ENCODE peak calls at places on chromosome 18, in four cellular contexts. L is prostate gland; C is fibroblast of lung; U is CD4-positive, alpha-beta T cell. Y is an unnamed sample.

GRCh38 chr18:8084160-8084559 is 517.0 kb downstream of the PTPRM start:
- DNase-seq in L (no peak), C (peak; percentile 65), U (no peak), Y (no peak)

GRCh38 chr18:69401475-69402218 is 959 bp downstream of the DOK6 start:
- DNase-seq in L (no peak), C (peak; percentile 41), U (no peak), Y (no peak)

GRCh38 chr18:11577271-11578112 is 31.9 kb upstream of the SLC35G4 start:
- DNase-seq in L (no peak), C (no peak), U (no peak), Y (no peak)

GRCh38 chr18:45526120-45526841 is 89.0 kb upstream of the SLC14A2 start:
- DNase-seq in L (no peak), C (peak; percentile 52), U (no peak), Y (no peak)

GRCh38 chr18:38077219-38077618 is 511.6 kb upstream of the CELF4 start:
- DNase-seq in L (no peak), C (no peak), U (no peak), Y (no peak)

GRCh38 chr18:47944972-47945843 is 14.7 kb upstream of the SMAD2 start:
- DNase-seq in L (no peak), C (peak; percentile 9), U (no peak), Y (no peak)

GRCh38 chr18:60421356-60422118 is 49.0 kb upstream of the MC4R start:
- DNase-seq in L (no peak), C (no peak), U (no peak), Y (no peak)

GRCh38 chr18:43819397-43819796 is 542.1 kb upstream of the SYT4 start:
- DNase-seq in L (no peak), C (no peak), U (no peak), Y (no peak)

GRCh38 chr18:56298935-56299334 is 339.5 kb downstream of the TXNL1 start:
- DNase-seq in L (no peak), C (peak; percentile 37), U (no peak), Y (no peak)

GRCh38 chr18:70559446-70559845 is 270.6 kb downstream of the SOCS6 start:
- DNase-seq in L (no peak), C (no peak), U (no peak), Y (no peak)

GRCh38 chr18:433960-434359 is 66.5 kb downstream of the COLEC12 start:
- DNase-seq in L (no peak), C (peak; percentile 25), U (no peak), Y (no peak)

GRCh38 chr18:74147491-74147778 is 199 bp downstream of the FBXO15 start:
- DNase-seq in L (no peak), C (no peak), U (no peak), Y (no peak)

GRCh38 chr18:59612461-59612860 is 84.8 kb downstream of the CCBE1 start:
- DNase-seq in L (no peak), C (peak; percentile 91), U (no peak), Y (no peak)

GRCh38 chr18:58536534-58537271 is 92.2 kb downstream of the ALPK2 start:
- DNase-seq in L (no peak), C (no peak), U (no peak), Y (no peak)

GRCh38 chr18:26135563-26135962 is 1.9 kb downstream of the PSMA8 start:
- DNase-seq in L (no peak), C (no peak), U (no peak), Y (no peak)

GRCh38 chr18:67783215-67783946 is 266.9 kb upstream of the DSEL start:
- DNase-seq in L (no peak), C (peak; percentile 89), U (no peak), Y (no peak)

GRCh38 chr18:35289293-35290069 is 548 bp downstream of the ZSCAN30 start:
- DNase-seq in L (peak; percentile 33), C (peak; percentile 18), U (peak; percentile 12), Y (no peak)

GRCh38 chr18:56402872-56403516 is 235.4 kb downstream of the TXNL1 start:
- DNase-seq in L (no peak), C (peak; percentile 86), U (no peak), Y (no peak)

GRCh38 chr18:48545690-48546365 is 7.0 kb downstream of the CTIF start:
- DNase-seq in L (peak; percentile 50), C (peak; percentile 73), U (no peak), Y (no peak)

GRCh38 chr18:57084331-57085298 is 62.3 kb upstream of the BOD1L2 start:
- DNase-seq in L (no peak), C (no peak), U (no peak), Y (no peak)

GRCh38 chr18:13452448-13452811 is 233.9 kb downstream of the LDLRAD4 start:
- DNase-seq in L (no peak), C (no peak), U (no peak), Y (no peak)

GRCh38 chr18:39058386-39059000 is 1492.9 kb upstream of the CELF4 start:
- DNase-seq in L (no peak), C (no peak), U (no peak), Y (no peak)

GRCh38 chr18:27717816-27718215 is 459.1 kb downstream of the CDH2 start:
- DNase-seq in L (no peak), C (no peak), U (no peak), Y (no peak)

GRCh38 chr18:57208056-57208455 is 61.2 kb downstream of the BOD1L2 start:
- DNase-seq in L (no peak), C (no peak), U (no peak), Y (no peak)

GRCh38 chr18:49016648-49017539 is 66.1 kb upstream of the SMAD7 start:
- DNase-seq in L (no peak), C (peak; percentile 62), U (no peak), Y (no peak)

GRCh38 chr18:37762076-37762475 is 196.5 kb upstream of the CELF4 start:
- DNase-seq in L (no peak), C (no peak), U (no peak), Y (no peak)

GRCh38 chr18:6795307-6795706 is 65.8 kb downstream of the ARHGAP28 start:
- DNase-seq in L (no peak), C (peak; percentile 97), U (no peak), Y (no peak)

GRCh38 chr18:55400590-55401274 is 187.3 kb downstream of the TCF4 start:
- DNase-seq in L (no peak), C (peak; percentile 37), U (no peak), Y (no peak)

GRCh38 chr18:46619559-46619958 is 37.5 kb downstream of the LOXHD1 start:
- DNase-seq in L (no peak), C (no peak), U (no peak), Y (no peak)

GRCh38 chr18:10032331-10032979 is 118.6 kb downstream of the VAPA start:
- DNase-seq in L (no peak), C (no peak), U (no peak), Y (peak; percentile 52)
- TF ChIP-seq CTCF in L (no peak), C (no peak), U (no peak), Y (no peak)

DNA sequence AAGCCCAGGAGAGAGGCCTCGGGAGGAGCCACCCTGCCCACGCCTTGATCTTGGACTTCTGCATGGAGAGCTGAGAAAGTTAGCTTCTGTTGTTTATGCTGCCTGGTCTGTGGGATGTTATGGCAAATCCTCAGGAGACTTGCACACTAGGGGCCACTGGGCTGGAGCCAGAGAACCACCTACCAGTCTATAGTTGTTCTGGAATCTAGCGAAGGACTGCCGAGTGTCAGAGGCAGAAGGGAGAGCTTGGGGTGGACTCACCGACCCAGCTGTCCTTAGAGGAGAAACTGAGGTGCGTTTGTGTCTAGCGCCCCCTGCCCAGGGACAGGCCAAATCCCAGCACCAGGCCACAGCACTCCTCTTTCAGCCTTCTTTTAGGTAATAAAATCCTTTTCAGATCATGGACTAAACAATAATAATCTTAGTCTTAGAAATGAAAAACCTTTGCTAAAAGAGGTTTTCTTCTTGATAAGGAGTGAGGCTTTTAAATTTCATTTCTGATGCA is 398.7 kb upstream of the SALL3 start:
- DNase-seq in L (no peak), C (no peak), U (no peak), Y (no peak)
- TF ChIP-seq CTCF in L (no peak), C (no peak), U (no peak), Y (no peak)

DNA sequence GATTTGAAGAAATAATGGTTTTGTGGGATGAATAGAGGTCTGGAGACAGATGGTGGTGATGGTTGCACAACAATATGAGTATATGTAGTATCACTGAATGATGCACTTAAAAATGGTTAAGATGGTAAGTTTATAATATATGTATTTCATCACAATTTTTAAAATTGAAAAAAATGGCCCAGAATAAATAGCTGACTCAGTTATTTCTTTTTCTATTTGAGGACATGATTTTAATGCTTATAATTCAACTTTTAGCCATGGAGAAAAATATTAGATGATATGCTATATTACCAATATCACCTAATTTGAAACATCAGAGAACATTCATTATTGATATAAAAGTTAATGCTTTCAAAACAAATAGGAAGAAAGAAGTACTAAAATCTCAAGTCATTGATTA is 339.8 kb upstream of the LINC00305 start:
- DNase-seq in L (no peak), C (no peak), U (no peak), Y (no peak)
- TF ChIP-seq CTCF in L (no peak), C (no peak), U (no peak), Y (no peak)

DNA sequence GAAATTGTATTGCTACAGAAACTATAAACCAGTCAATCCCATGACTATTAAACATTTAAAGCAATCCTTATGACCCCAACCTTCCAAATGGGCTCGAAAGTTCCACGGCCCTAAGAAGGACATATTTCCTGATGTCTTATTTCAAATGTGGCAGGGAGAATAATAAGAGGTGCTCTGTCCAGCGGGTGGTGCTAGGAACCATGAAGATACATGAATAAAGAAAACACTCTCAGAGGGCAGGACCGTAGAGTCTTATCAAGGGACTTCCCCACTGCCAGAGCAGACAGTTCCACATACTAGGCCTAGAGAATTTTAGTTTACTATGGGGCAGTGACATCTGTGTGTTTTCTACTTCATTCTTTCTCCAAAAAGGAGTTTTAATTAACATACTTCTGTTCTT is 187.1 kb upstream of the PIK3C3 start:
- DNase-seq in L (no peak), C (peak; percentile 28), U (no peak), Y (no peak)
- TF ChIP-seq CTCF in L (no peak), C (no peak), U (no peak), Y (no peak)

GRCh38 chr18:31646332-31646822 is 38.0 kb downstream of the B4GALT6 start:
- DNase-seq in L (no peak), C (no peak), U (no peak), Y (no peak)
- TF ChIP-seq CTCF in L (no peak), C (no peak), U (no peak), Y (no peak)

Y was measured in activated B cell treated with CpG ODN at 0.5 μM for 24 hours.